ENCODE peak calls at places on chromosomes 4 and X, in six cellular contexts. One of them, this sample, is unnamed.

GRCh38 chr4:113881256-113881655 is 98.2 kb downstream of the ARSJ start:
- DNase-seq in HEK293T: no peak
- DNase-seq in NCI-H2081: no peak
- DNase-seq in SW 1271: no peak
- DNase-seq in CD8-positive, alpha-beta T cell: no peak
- DNase-seq in effector memory CD4-positive, alpha-beta T cell: no peak
- DNase-seq in this sample: no peak

GRCh38 chr4:150574678-150575077 is 7.3 kb upstream of the MAB21L2 start:
- DNase-seq in HEK293T: no peak
- DNase-seq in NCI-H2081: no peak
- DNase-seq in SW 1271: no peak
- DNase-seq in CD8-positive, alpha-beta T cell: no peak
- DNase-seq in effector memory CD4-positive, alpha-beta T cell: no peak
- DNase-seq in this sample: no peak

GRCh38 chr4:161813389-161813788 is 350.4 kb downstream of the FSTL5 start:
- DNase-seq in HEK293T: no peak
- DNase-seq in NCI-H2081: no peak
- DNase-seq in SW 1271: no peak
- DNase-seq in CD8-positive, alpha-beta T cell: no peak
- DNase-seq in effector memory CD4-positive, alpha-beta T cell: no peak
- DNase-seq in this sample: no peak

GRCh38 chr4:180665994-180666818 is 1577.0 kb upstream of the TENM3 start:
- DNase-seq in HEK293T: peak
- DNase-seq in NCI-H2081: peak
- DNase-seq in SW 1271: peak
- DNase-seq in CD8-positive, alpha-beta T cell: no peak
- DNase-seq in effector memory CD4-positive, alpha-beta T cell: no peak
- DNase-seq in this sample: no peak

GRCh38 chrX:14832591-14832990 is 40.3 kb downstream of the FANCB start:
- DNase-seq in HEK293T: no peak
- DNase-seq in NCI-H2081: no peak
- DNase-seq in SW 1271: no peak
- DNase-seq in CD8-positive, alpha-beta T cell: no peak
- DNase-seq in effector memory CD4-positive, alpha-beta T cell: no peak
- DNase-seq in this sample: no peak

GRCh38 chr4:41935652-41936021 is 408 bp downstream of the TMEM33 start:
- DNase-seq in HEK293T: peak
- DNase-seq in NCI-H2081: peak
- DNase-seq in SW 1271: no peak
- DNase-seq in CD8-positive, alpha-beta T cell: no peak
- DNase-seq in effector memory CD4-positive, alpha-beta T cell: no peak
- DNase-seq in this sample: no peak

GRCh38 chr4:26174033-26174432 is 146.8 kb upstream of the RBPJ start:
- DNase-seq in HEK293T: no peak
- DNase-seq in NCI-H2081: no peak
- DNase-seq in SW 1271: no peak
- DNase-seq in CD8-positive, alpha-beta T cell: no peak
- DNase-seq in effector memory CD4-positive, alpha-beta T cell: no peak
- DNase-seq in this sample: no peak

GRCh38 chr4:14908635-14909034 is 93.6 kb upstream of the CPEB2 start:
- DNase-seq in HEK293T: no peak
- DNase-seq in NCI-H2081: no peak
- DNase-seq in SW 1271: no peak
- DNase-seq in CD8-positive, alpha-beta T cell: no peak
- DNase-seq in effector memory CD4-positive, alpha-beta T cell: no peak
- DNase-seq in this sample: no peak

GRCh38 chr4:183422962-183423653 is 21.3 kb upstream of the CDKN2AIP start:
- DNase-seq in HEK293T: no peak
- DNase-seq in NCI-H2081: no peak
- DNase-seq in SW 1271: peak
- DNase-seq in CD8-positive, alpha-beta T cell: no peak
- DNase-seq in effector memory CD4-positive, alpha-beta T cell: no peak
- DNase-seq in this sample: no peak

GRCh38 chr4:17077105-17077504 is 178.7 kb upstream of the LDB2 start:
- DNase-seq in HEK293T: no peak
- DNase-seq in NCI-H2081: no peak
- DNase-seq in SW 1271: no peak
- DNase-seq in CD8-positive, alpha-beta T cell: no peak
- DNase-seq in effector memory CD4-positive, alpha-beta T cell: no peak
- DNase-seq in this sample: no peak

GRCh38 chr4:37758226-37758625 is 68.3 kb upstream of the PGM2 start:
- DNase-seq in HEK293T: no peak
- DNase-seq in NCI-H2081: no peak
- DNase-seq in SW 1271: no peak
- DNase-seq in CD8-positive, alpha-beta T cell: no peak
- DNase-seq in effector memory CD4-positive, alpha-beta T cell: no peak
- DNase-seq in this sample: no peak

GRCh38 chrX:104307341-104307740 is 52.6 kb upstream of the ESX1 start:
- DNase-seq in HEK293T: no peak
- DNase-seq in NCI-H2081: no peak
- DNase-seq in SW 1271: no peak
- DNase-seq in CD8-positive, alpha-beta T cell: no peak
- DNase-seq in effector memory CD4-positive, alpha-beta T cell: no peak
- DNase-seq in this sample: no peak

GRCh38 chr4:17029432-17029831 is 131.0 kb upstream of the LDB2 start:
- DNase-seq in HEK293T: no peak
- DNase-seq in NCI-H2081: no peak
- DNase-seq in SW 1271: no peak
- DNase-seq in CD8-positive, alpha-beta T cell: no peak
- DNase-seq in effector memory CD4-positive, alpha-beta T cell: no peak
- DNase-seq in this sample: no peak

GRCh38 chr4:7394184-7394575 is 40.5 kb downstream of the PSAPL1 start:
- DNase-seq in HEK293T: no peak
- DNase-seq in NCI-H2081: no peak
- DNase-seq in SW 1271: no peak
- DNase-seq in CD8-positive, alpha-beta T cell: no peak
- DNase-seq in effector memory CD4-positive, alpha-beta T cell: no peak
- DNase-seq in this sample: no peak

GRCh38 chr4:124708517-124709300 is 3.8 kb downstream of the ANKRD50 start:
- DNase-seq in HEK293T: no peak
- DNase-seq in NCI-H2081: no peak
- DNase-seq in SW 1271: no peak
- DNase-seq in CD8-positive, alpha-beta T cell: no peak
- DNase-seq in effector memory CD4-positive, alpha-beta T cell: no peak
- DNase-seq in this sample: no peak

GRCh38 chrX:103367502-103367901 is 8.8 kb upstream of the BEX3 start:
- DNase-seq in HEK293T: no peak
- DNase-seq in NCI-H2081: no peak
- DNase-seq in SW 1271: no peak
- DNase-seq in CD8-positive, alpha-beta T cell: no peak
- DNase-seq in effector memory CD4-positive, alpha-beta T cell: no peak
- DNase-seq in this sample: no peak

GRCh38 chr4:182533948-182534347 is 290.7 kb downstream of the TENM3 start:
- DNase-seq in HEK293T: no peak
- DNase-seq in NCI-H2081: no peak
- DNase-seq in SW 1271: no peak
- DNase-seq in CD8-positive, alpha-beta T cell: no peak
- DNase-seq in effector memory CD4-positive, alpha-beta T cell: no peak
- DNase-seq in this sample: no peak

GRCh38 chr4:173014113-173014558 is 154.5 kb upstream of the GALNT7 start:
- DNase-seq in HEK293T: peak
- DNase-seq in NCI-H2081: peak
- DNase-seq in SW 1271: no peak
- DNase-seq in CD8-positive, alpha-beta T cell: no peak
- DNase-seq in effector memory CD4-positive, alpha-beta T cell: no peak
- DNase-seq in this sample: no peak

GRCh38 chr4:184126800-184127199 is 90.9 kb downstream of the ENPP6 start:
- DNase-seq in HEK293T: no peak
- DNase-seq in NCI-H2081: no peak
- DNase-seq in SW 1271: no peak
- DNase-seq in CD8-positive, alpha-beta T cell: no peak
- DNase-seq in effector memory CD4-positive, alpha-beta T cell: no peak
- DNase-seq in this sample: no peak

GRCh38 chr4:1171306-1172227 is 816 bp downstream of the SPON2 start:
- DNase-seq in HEK293T: no peak
- DNase-seq in NCI-H2081: no peak
- DNase-seq in SW 1271: no peak
- DNase-seq in CD8-positive, alpha-beta T cell: peak
- DNase-seq in effector memory CD4-positive, alpha-beta T cell: peak
- DNase-seq in this sample: peak

GRCh38 chrX:23333842-23334535 is 660 bp upstream of the PTCHD1 start:
- DNase-seq in HEK293T: peak
- DNase-seq in NCI-H2081: no peak
- DNase-seq in SW 1271: no peak
- DNase-seq in CD8-positive, alpha-beta T cell: no peak
- DNase-seq in effector memory CD4-positive, alpha-beta T cell: no peak
- DNase-seq in this sample: no peak

GRCh38 chrX:71475906-71476305 is 57.0 kb upstream of the OGT start:
- DNase-seq in HEK293T: no peak
- DNase-seq in NCI-H2081: no peak
- DNase-seq in SW 1271: no peak
- DNase-seq in CD8-positive, alpha-beta T cell: no peak
- DNase-seq in effector memory CD4-positive, alpha-beta T cell: no peak
- DNase-seq in this sample: no peak

GRCh38 chr4:139779653-139780052 is 114.0 kb downstream of the MGST2 start:
- DNase-seq in HEK293T: no peak
- DNase-seq in NCI-H2081: no peak
- DNase-seq in SW 1271: no peak
- DNase-seq in CD8-positive, alpha-beta T cell: no peak
- DNase-seq in effector memory CD4-positive, alpha-beta T cell: no peak
- DNase-seq in this sample: no peak

GRCh38 chrX:1581132-1581531 is 10.3 kb upstream of the AKAP17A start:
- DNase-seq in HEK293T: peak
- DNase-seq in NCI-H2081: no peak
- DNase-seq in SW 1271: no peak
- DNase-seq in CD8-positive, alpha-beta T cell: peak
- DNase-seq in effector memory CD4-positive, alpha-beta T cell: peak
- DNase-seq in this sample: peak

GRCh38 chr4:178028481-178028880 is 586.2 kb upstream of the AGA start:
- DNase-seq in HEK293T: no peak
- DNase-seq in NCI-H2081: no peak
- DNase-seq in SW 1271: no peak
- DNase-seq in CD8-positive, alpha-beta T cell: no peak
- DNase-seq in effector memory CD4-positive, alpha-beta T cell: no peak
- DNase-seq in this sample: no peak

GRCh38 chr4:136337216-136337615 is 1195.1 kb downstream of the PCDH18 start:
- DNase-seq in HEK293T: no peak
- DNase-seq in NCI-H2081: no peak
- DNase-seq in SW 1271: no peak
- DNase-seq in CD8-positive, alpha-beta T cell: no peak
- DNase-seq in effector memory CD4-positive, alpha-beta T cell: no peak
- DNase-seq in this sample: no peak

GRCh38 chr4:4320951-4321714 is 31.1 kb downstream of the ZBTB49 start:
- DNase-seq in HEK293T: no peak
- DNase-seq in NCI-H2081: no peak
- DNase-seq in SW 1271: no peak
- DNase-seq in CD8-positive, alpha-beta T cell: no peak
- DNase-seq in effector memory CD4-positive, alpha-beta T cell: no peak
- DNase-seq in this sample: no peak

GRCh38 chr4:114041117-114041475 is 61.6 kb upstream of the ARSJ start:
- DNase-seq in HEK293T: no peak
- DNase-seq in NCI-H2081: no peak
- DNase-seq in SW 1271: no peak
- DNase-seq in CD8-positive, alpha-beta T cell: no peak
- DNase-seq in effector memory CD4-positive, alpha-beta T cell: no peak
- DNase-seq in this sample: no peak

GRCh38 chr4:71287305-71287704 is 51.5 kb upstream of the SLC4A4 start:
- DNase-seq in HEK293T: no peak
- DNase-seq in NCI-H2081: no peak
- DNase-seq in SW 1271: no peak
- DNase-seq in CD8-positive, alpha-beta T cell: no peak
- DNase-seq in effector memory CD4-positive, alpha-beta T cell: no peak
- DNase-seq in this sample: no peak

GRCh38 chrX:9677098-9677739 is 88.4 kb downstream of the GPR143 start:
- DNase-seq in HEK293T: no peak
- DNase-seq in NCI-H2081: peak
- DNase-seq in SW 1271: no peak
- DNase-seq in CD8-positive, alpha-beta T cell: no peak
- DNase-seq in effector memory CD4-positive, alpha-beta T cell: no peak
- DNase-seq in this sample: no peak

GRCh38 chrX:74230094-74230493 is 73.9 kb upstream of the ZCCHC13 start:
- DNase-seq in HEK293T: no peak
- DNase-seq in NCI-H2081: no peak
- DNase-seq in SW 1271: no peak
- DNase-seq in CD8-positive, alpha-beta T cell: no peak
- DNase-seq in effector memory CD4-positive, alpha-beta T cell: no peak
- DNase-seq in this sample: no peak

GRCh38 chrX:136065044-136065671 is 79.9 kb downstream of the SLC9A6 start:
- DNase-seq in HEK293T: peak
- DNase-seq in NCI-H2081: no peak
- DNase-seq in SW 1271: peak
- DNase-seq in CD8-positive, alpha-beta T cell: peak
- DNase-seq in effector memory CD4-positive, alpha-beta T cell: no peak
- DNase-seq in this sample: no peak

GRCh38 chr4:83490876-83491450 is 6.1 kb upstream of the ABRAXAS1 start:
- DNase-seq in HEK293T: peak
- DNase-seq in NCI-H2081: peak
- DNase-seq in SW 1271: peak
- DNase-seq in CD8-positive, alpha-beta T cell: no peak
- DNase-seq in effector memory CD4-positive, alpha-beta T cell: no peak
- DNase-seq in this sample: no peak

GRCh38 chr4:122712782-122713181 is 19.7 kb upstream of the BBS12 start:
- DNase-seq in HEK293T: no peak
- DNase-seq in NCI-H2081: no peak
- DNase-seq in SW 1271: no peak
- DNase-seq in CD8-positive, alpha-beta T cell: no peak
- DNase-seq in effector memory CD4-positive, alpha-beta T cell: no peak
- DNase-seq in this sample: no peak

GRCh38 chr4:5054532-5054931 is 3.3 kb downstream of the STK32B start:
- DNase-seq in HEK293T: no peak
- DNase-seq in NCI-H2081: no peak
- DNase-seq in SW 1271: no peak
- DNase-seq in CD8-positive, alpha-beta T cell: no peak
- DNase-seq in effector memory CD4-positive, alpha-beta T cell: no peak
- DNase-seq in this sample: no peak